ENCODE peak calls at places on chromosome 16, in eight cellular contexts. U is transverse colon; S is HFF-Myc; H is non-pigmented ciliary epithelial cell; L is CD4-positive, alpha-beta T cell; M is neuronal stem cell; Z is epithelial cell of prostate; D is nucleus accumbens. V is an unnamed sample.
A peak's percentile ranks its signal among the peaks of the same experiment; 100 is the strongest.

GRCh38 chr16:84690088-84690819 is 9.5 kb upstream of the USP10 start:
- DNase-seq in U (no peak), S (no peak), H (no peak), L (no peak), M (no peak), Z (no peak), D (no peak), V (no peak)

GRCh38 chr16:72309001-72309400 is 137.0 kb upstream of the PMFBP1 start:
- DNase-seq in U (no peak), S (no peak), H (no peak), L (no peak), M (no peak), Z (no peak), D (no peak), V (no peak)

GRCh38 chr16:23803591-23804123 is 32.1 kb upstream of the PRKCB start:
- DNase-seq in U (peak; percentile 82), S (no peak), H (no peak), L (peak; percentile 72), M (peak; percentile 26), Z (no peak), D (peak; percentile 14), V (peak; percentile 12)

GRCh38 chr16:66639091-66639885 is 34.8 kb downstream of the CMTM3 start:
- DNase-seq in U (no peak), S (no peak), H (no peak), L (no peak), M (no peak), Z (no peak), D (no peak), V (no peak)

GRCh38 chr16:79430129-79430789 is 170.3 kb downstream of the MAF start:
- DNase-seq in U (no peak), S (no peak), H (no peak), L (no peak), M (no peak), Z (no peak), D (no peak), V (no peak)

GRCh38 chr16:87723224-87723619 is 42.6 kb downstream of the KLHDC4 start:
- DNase-seq in U (peak; percentile 34), S (peak; percentile 24), H (peak; percentile 81), L (peak; percentile 12), M (no peak), Z (no peak), D (peak; percentile 86), V (peak; percentile 83)

GRCh38 chr16:70767377-70768204 is 33.4 kb downstream of the VAC14 start:
- DNase-seq in U (no peak), S (no peak), H (no peak), L (no peak), M (no peak), Z (no peak), D (no peak), V (no peak)

GRCh38 chr16:11636172-11636721 is 32.0 kb upstream of the SNN start:
- DNase-seq in U (peak; percentile 57), S (no peak), H (no peak), L (no peak), M (no peak), Z (peak; percentile 91), D (no peak), V (no peak)

GRCh38 chr16:73529303-73530012 is 481.5 kb upstream of the ZFHX3 start:
- DNase-seq in U (no peak), S (no peak), H (no peak), L (no peak), M (no peak), Z (no peak), D (no peak), V (no peak)

GRCh38 chr16:74601131-74601871 is 5.6 kb downstream of the GLG1 start:
- DNase-seq in U (peak; percentile 63), S (no peak), H (no peak), L (peak; percentile 72), M (no peak), Z (no peak), D (no peak), V (no peak)

GRCh38 chr16:90020260-90020837 is 1.1 kb upstream of the DBNDD1 start:
- DNase-seq in U (no peak), S (no peak), H (no peak), L (no peak), M (no peak), Z (no peak), D (no peak), V (no peak)

GRCh38 chr16:28938721-28939120 is 7.0 kb downstream of the CD19 start:
- DNase-seq in U (no peak), S (no peak), H (no peak), L (no peak), M (no peak), Z (no peak), D (no peak), V (no peak)

GRCh38 chr16:80189481-80190163 is 351.2 kb upstream of the DYNLRB2 start:
- DNase-seq in U (no peak), S (no peak), H (no peak), L (no peak), M (no peak), Z (no peak), D (no peak), V (no peak)

GRCh38 chr16:2919511-2920255 is 8.0 kb downstream of the FLYWCH1 start:
- DNase-seq in U (peak; percentile 61), S (peak; percentile 75), H (no peak), L (peak; percentile 48), M (peak; percentile 76), Z (no peak), D (peak; percentile 19), V (no peak)

GRCh38 chr16:71201054-71201453 is 29.5 kb downstream of the HYDIN start:
- DNase-seq in U (no peak), S (no peak), H (no peak), L (no peak), M (no peak), Z (no peak), D (no peak), V (no peak)

GRCh38 chr16:19210968-19211367 is 42.9 kb downstream of the SYT17 start:
- DNase-seq in U (no peak), S (no peak), H (no peak), L (no peak), M (no peak), Z (no peak), D (no peak), V (no peak)

GRCh38 chr16:10250137-10250850 is 68.1 kb upstream of the GRIN2A start:
- DNase-seq in U (no peak), S (no peak), H (no peak), L (no peak), M (no peak), Z (no peak), D (no peak), V (no peak)

GRCh38 chr16:1146409-1146808 is 6.5 kb upstream of the CACNA1H start:
- DNase-seq in U (no peak), S (no peak), H (no peak), L (no peak), M (no peak), Z (no peak), D (no peak), V (no peak)

GRCh38 chr16:25291580-25291979 is 33.9 kb upstream of the ZKSCAN2 start:
- DNase-seq in U (no peak), S (no peak), H (no peak), L (no peak), M (no peak), Z (no peak), D (no peak), V (no peak)

GRCh38 chr16:53922805-53923645 is 219.1 kb downstream of the FTO start:
- DNase-seq in U (no peak), S (no peak), H (no peak), L (no peak), M (no peak), Z (no peak), D (no peak), V (no peak)

V was measured in occipital lobe.